ENCODE peak calls at places on chromosomes 12 and 14, in six cellular contexts. One of them, this sample, is unnamed. For H3K4me1, the result is how much of the 10 kb centered on the place peaks cover.

GRCh38 chr14:96297000-96297399 is 41.0 kb downstream of the BDKRB1 start:
- DNase-seq in ovary: no peak
- DNase-seq in body of pancreas: no peak
- DNase-seq in stomach: no peak
- DNase-seq in uterus: no peak
- DNase-seq in breast epithelium: no peak
- DNase-seq in this sample: no peak

GRCh38 chr12:69894800-69895199 is 69.8 kb downstream of the MYRFL start:
- DNase-seq in ovary: no peak
- DNase-seq in body of pancreas: no peak
- DNase-seq in stomach: no peak
- DNase-seq in uterus: no peak
- DNase-seq in breast epithelium: no peak
- DNase-seq in this sample: no peak

GRCh38 chr14:93868165-93868564 is 59.0 kb upstream of the FAM181A start:
- DNase-seq in ovary: no peak
- DNase-seq in body of pancreas: no peak
- DNase-seq in stomach: no peak
- DNase-seq in uterus: no peak
- DNase-seq in breast epithelium: no peak
- DNase-seq in this sample: no peak

GRCh38 chr14:100832311-100832960 is 6.5 kb downstream of the MEG3 start:
- DNase-seq in ovary: no peak
- DNase-seq in body of pancreas: no peak
- DNase-seq in stomach: no peak
- DNase-seq in uterus: no peak
- DNase-seq in breast epithelium: no peak
- DNase-seq in this sample: no peak

GRCh38 chr12:6313326-6313940 is 3.0 kb downstream of the PLEKHG6 start:
- DNase-seq in ovary: no peak
- DNase-seq in body of pancreas: no peak
- DNase-seq in stomach: no peak
- DNase-seq in uterus: no peak
- DNase-seq in breast epithelium: no peak
- DNase-seq in this sample: no peak

GRCh38 chr14:24178399-24179178 is 6.7 kb downstream of the REC8 start:
- DNase-seq in ovary: no peak
- DNase-seq in body of pancreas: no peak
- DNase-seq in stomach: no peak
- DNase-seq in uterus: no peak
- DNase-seq in breast epithelium: no peak
- DNase-seq in this sample: no peak

GRCh38 chr14:53180272-53181221 is 27.4 kb upstream of the DDHD1 start:
- DNase-seq in ovary: no peak
- DNase-seq in body of pancreas: no peak
- DNase-seq in stomach: no peak
- DNase-seq in uterus: no peak
- DNase-seq in breast epithelium: no peak
- DNase-seq in this sample: no peak

GRCh38 chr12:53060721-53061276 is 10.9 kb downstream of the TNS2 start:
- DNase-seq in ovary: no peak
- DNase-seq in body of pancreas: peak
- DNase-seq in stomach: peak
- DNase-seq in uterus: no peak
- DNase-seq in breast epithelium: peak
- DNase-seq in this sample: peak

GRCh38 chr12:115201928-115202327 is 518.0 kb upstream of the TBX3 start:
- DNase-seq in ovary: no peak
- DNase-seq in body of pancreas: no peak
- DNase-seq in stomach: no peak
- DNase-seq in uterus: no peak
- DNase-seq in breast epithelium: no peak
- DNase-seq in this sample: no peak

GRCh38 chr12:102917026-102917787 is at the start of gene PAH:
- DNase-seq in ovary: peak
- DNase-seq in body of pancreas: peak
- DNase-seq in stomach: peak
- DNase-seq in uterus: no peak
- DNase-seq in breast epithelium: no peak
- DNase-seq in this sample: no peak

GRCh38 chr12:91910871-91911388 is 234.7 kb downstream of the BTG1 start:
- DNase-seq in ovary: no peak
- DNase-seq in body of pancreas: no peak
- DNase-seq in stomach: no peak
- DNase-seq in uterus: no peak
- DNase-seq in breast epithelium: no peak
- DNase-seq in this sample: no peak

GRCh38 chr14:35416108-35416750 is 11.7 kb upstream of the NFKBIA start:
- DNase-seq in ovary: no peak
- DNase-seq in body of pancreas: no peak
- DNase-seq in stomach: no peak
- DNase-seq in uterus: no peak
- DNase-seq in breast epithelium: no peak
- DNase-seq in this sample: no peak

GRCh38 chr12:59067068-59067467 is 146.8 kb upstream of the LRIG3 start:
- DNase-seq in ovary: no peak
- DNase-seq in body of pancreas: no peak
- DNase-seq in stomach: no peak
- DNase-seq in uterus: no peak
- DNase-seq in breast epithelium: no peak
- DNase-seq in this sample: no peak

GRCh38 chr12:104569348-104570173 is 112.8 kb downstream of the CHST11 start:
- DNase-seq in ovary: no peak
- DNase-seq in body of pancreas: peak
- DNase-seq in stomach: peak
- DNase-seq in uterus: no peak
- DNase-seq in breast epithelium: no peak
- DNase-seq in this sample: no peak

GRCh38 chr14:101719708-101720107 is 41.8 kb upstream of the PPP2R5C start:
- DNase-seq in ovary: no peak
- DNase-seq in body of pancreas: no peak
- DNase-seq in stomach: peak
- DNase-seq in uterus: no peak
- DNase-seq in breast epithelium: no peak
- DNase-seq in this sample: no peak

GRCh38 chr12:56631790-56632700 is 1.9 kb upstream of the BAZ2A start:
- DNase-seq in ovary: peak
- DNase-seq in body of pancreas: peak
- DNase-seq in stomach: peak
- DNase-seq in uterus: peak
- DNase-seq in breast epithelium: peak
- DNase-seq in this sample: peak

GRCh38 chr14:51733147-51733546 is 81.4 kb downstream of the FRMD6 start:
- DNase-seq in ovary: no peak
- DNase-seq in body of pancreas: no peak
- DNase-seq in stomach: no peak
- DNase-seq in uterus: no peak
- DNase-seq in breast epithelium: no peak
- DNase-seq in this sample: no peak

GRCh38 chr14:92848941-92849340 is 54.8 kb downstream of the GOLGA5 start:
- DNase-seq in ovary: no peak
- DNase-seq in body of pancreas: peak
- DNase-seq in stomach: no peak
- DNase-seq in uterus: no peak
- DNase-seq in breast epithelium: no peak
- DNase-seq in this sample: no peak

GRCh38 chr12:95446511-95446910 is 27.4 kb upstream of the METAP2 start:
- DNase-seq in ovary: peak
- DNase-seq in body of pancreas: peak
- DNase-seq in stomach: peak
- DNase-seq in uterus: peak
- DNase-seq in breast epithelium: no peak
- DNase-seq in this sample: no peak

GRCh38 chr12:71011261-71011660 is 90.7 kb upstream of the PTPRR start:
- DNase-seq in ovary: no peak
- DNase-seq in body of pancreas: no peak
- DNase-seq in stomach: no peak
- DNase-seq in uterus: no peak
- DNase-seq in breast epithelium: no peak
- DNase-seq in this sample: no peak

DNA sequence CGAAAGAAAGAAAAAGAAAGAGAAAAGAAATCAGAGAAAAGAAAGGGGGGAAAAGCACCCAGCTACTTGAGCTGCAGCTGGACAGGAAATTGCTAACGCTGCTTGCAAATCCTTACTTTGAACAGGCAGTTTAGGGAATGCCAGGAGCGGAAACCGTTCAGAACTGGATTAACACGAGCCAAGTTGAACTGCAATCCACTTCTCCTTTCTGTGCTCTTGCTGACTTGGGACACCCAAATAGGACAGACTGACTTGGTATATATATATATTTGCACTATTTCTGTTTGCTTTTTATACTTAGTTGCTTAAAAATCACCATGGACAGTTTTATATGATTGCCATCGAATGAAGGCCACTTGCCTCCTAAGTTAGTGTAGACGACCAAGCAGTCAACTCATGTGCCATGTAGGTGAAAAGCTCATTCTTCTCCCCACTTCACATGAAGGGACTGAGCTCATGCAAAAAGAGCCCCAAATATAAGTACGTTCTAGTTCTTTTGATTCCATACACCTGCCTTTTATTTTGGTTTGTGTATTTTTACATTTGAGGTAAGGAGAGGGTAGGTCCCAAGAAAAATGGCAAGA is 5.5 kb downstream of the DUSP6 start:
- DNase-seq in ovary: no peak
- DNase-seq in body of pancreas: peak
- DNase-seq in stomach: no peak
- DNase-seq in uterus: peak
- DNase-seq in breast epithelium: no peak
- DNase-seq in this sample: peak
- TF ChIP-seq POLR2A in ovary: no peak
- TF ChIP-seq POLR2A in body of pancreas: no peak
- TF ChIP-seq POLR2A in stomach: no peak
- TF ChIP-seq POLR2A in uterus: no peak
- TF ChIP-seq POLR2A in breast epithelium: no peak
- TF ChIP-seq POLR2A in this sample: no peak

GRCh38 chr14:68145036-68145435 is 325.5 kb downstream of the RAD51B start:
- DNase-seq in ovary: no peak
- DNase-seq in body of pancreas: peak
- DNase-seq in stomach: no peak
- DNase-seq in uterus: no peak
- DNase-seq in breast epithelium: no peak
- DNase-seq in this sample: no peak

GRCh38 chr14:68141531-68142088 is 322.0 kb downstream of the RAD51B start:
- DNase-seq in ovary: no peak
- DNase-seq in body of pancreas: no peak
- DNase-seq in stomach: no peak
- DNase-seq in uterus: no peak
- DNase-seq in breast epithelium: no peak
- DNase-seq in this sample: no peak

GRCh38 chr14:68145539-68145938 is 326.0 kb downstream of the RAD51B start:
- DNase-seq in ovary: no peak
- DNase-seq in body of pancreas: no peak
- DNase-seq in stomach: no peak
- DNase-seq in uterus: no peak
- DNase-seq in breast epithelium: no peak
- DNase-seq in this sample: no peak

GRCh38 chr14:68143341-68143807 is 323.8 kb downstream of the RAD51B start:
- DNase-seq in ovary: peak
- DNase-seq in body of pancreas: peak
- DNase-seq in stomach: peak
- DNase-seq in uterus: peak
- DNase-seq in breast epithelium: peak
- DNase-seq in this sample: peak

GRCh38 chr14:68144051-68144681 is 324.6 kb downstream of the RAD51B start:
- DNase-seq in ovary: no peak
- DNase-seq in body of pancreas: peak
- DNase-seq in stomach: no peak
- DNase-seq in uterus: peak
- DNase-seq in breast epithelium: peak
- DNase-seq in this sample: peak
- H3K4me1 ChIP-seq in ovary: under half
- H3K4me1 ChIP-seq in body of pancreas: half or more
- H3K4me1 ChIP-seq in stomach: half or more
- H3K4me1 ChIP-seq in uterus: under half
- H3K4me1 ChIP-seq in breast epithelium: under half
- H3K4me1 ChIP-seq in this sample: half or more

DNA sequence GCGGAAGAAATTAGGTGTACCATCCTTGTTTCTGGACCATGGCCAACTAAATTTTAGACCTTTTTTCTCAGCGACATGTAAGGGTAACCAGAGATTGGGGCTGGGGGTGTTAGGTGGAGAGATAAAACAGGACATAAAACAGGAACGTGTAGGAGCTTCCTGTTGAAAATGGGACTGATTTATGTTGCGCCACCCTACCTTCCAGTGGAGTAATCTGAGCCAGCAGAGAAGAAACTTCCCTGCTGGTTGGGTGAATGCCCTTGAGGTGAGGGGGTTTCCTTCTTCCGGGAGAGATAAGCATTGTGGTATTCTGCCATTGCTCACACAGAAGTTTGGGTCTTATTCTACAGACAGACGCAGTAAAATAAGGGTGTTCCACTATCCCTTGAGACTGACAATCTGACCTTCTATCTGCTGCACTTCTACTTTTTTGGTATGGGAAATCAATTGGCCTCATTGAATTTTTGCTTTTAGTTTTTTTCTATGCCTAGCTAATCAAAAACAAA is 417.6 kb downstream of the PCNX1 start:
- DNase-seq in ovary: no peak
- DNase-seq in body of pancreas: peak
- DNase-seq in stomach: no peak
- DNase-seq in uterus: no peak
- DNase-seq in breast epithelium: no peak
- DNase-seq in this sample: no peak
- TF ChIP-seq POLR2A in ovary: no peak
- TF ChIP-seq POLR2A in body of pancreas: no peak
- TF ChIP-seq POLR2A in stomach: no peak
- TF ChIP-seq POLR2A in uterus: no peak
- TF ChIP-seq POLR2A in breast epithelium: no peak
- TF ChIP-seq POLR2A in this sample: no peak

DNA sequence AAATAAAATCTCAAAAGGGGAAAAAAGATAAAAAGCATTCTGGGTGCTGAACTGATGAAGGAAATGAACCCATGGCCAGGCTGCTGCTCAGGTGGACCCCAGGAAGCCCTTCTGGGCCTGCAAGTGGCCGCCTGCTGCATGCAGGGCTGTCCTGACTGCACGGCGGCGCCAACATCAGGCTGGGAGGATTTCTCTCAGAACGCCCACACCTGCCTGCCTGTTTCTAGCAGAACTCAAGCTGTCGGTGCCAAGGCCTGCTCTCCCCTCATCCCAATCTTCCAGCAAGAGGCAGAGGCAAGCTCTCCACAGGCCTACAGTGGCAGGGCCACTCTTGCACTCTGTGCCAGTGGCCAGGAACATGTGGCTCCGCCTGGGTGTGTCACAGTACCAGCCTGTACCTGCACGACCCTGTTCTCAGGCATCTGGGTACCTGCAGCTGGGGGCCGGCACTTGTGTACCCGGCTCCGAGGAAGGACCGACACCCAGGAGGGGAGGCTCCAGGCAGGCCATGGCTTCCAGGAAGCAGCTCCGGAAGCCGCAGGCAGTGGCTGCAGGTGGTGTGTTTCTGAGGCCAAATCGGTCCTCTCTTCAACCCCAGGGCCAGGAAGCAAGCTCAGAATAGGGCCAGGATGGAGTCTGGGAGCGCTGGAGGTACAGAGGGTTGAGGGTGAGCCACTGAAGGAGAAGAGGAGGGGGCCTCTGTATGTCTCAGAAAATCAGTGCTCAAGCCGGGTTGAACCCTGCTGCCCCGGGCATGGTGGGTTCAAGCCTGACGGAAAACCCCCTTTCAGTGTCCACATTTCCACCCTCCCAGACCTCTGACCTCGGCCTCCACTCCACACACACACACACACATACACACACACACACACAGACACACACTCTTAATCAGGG is 2.5 kb upstream of the INF2 start:
- DNase-seq in ovary: peak
- DNase-seq in body of pancreas: no peak
- DNase-seq in stomach: peak
- DNase-seq in uterus: peak
- DNase-seq in breast epithelium: no peak
- DNase-seq in this sample: no peak
- H3K4me1 ChIP-seq in ovary: under half
- H3K4me1 ChIP-seq in body of pancreas: under half
- H3K4me1 ChIP-seq in stomach: half or more
- H3K4me1 ChIP-seq in uterus: under half
- H3K4me1 ChIP-seq in breast epithelium: under half
- H3K4me1 ChIP-seq in this sample: half or more